ENCODE peak calls at places on chromosome 6, in seven cellular contexts. W, R, Q, N, K, D and I are unnamed samples.

GRCh38 chr6:63872233-63872632 is 236.6 kb downstream of the PHF3 start:
- DNase-seq in Q (no peak), D (no peak), R (no peak), W (no peak), N (no peak), K (no peak), I (no peak)

GRCh38 chr6:139881728-139882211 is 507.3 kb upstream of the CITED2 start:
- DNase-seq in Q (peak; percentile 13), R (no peak), D (no peak), K (no peak), W (peak; percentile 52), N (no peak), I (no peak)

GRCh38 chr6:146770965-146771735 is 172.4 kb downstream of the ADGB start:
- DNase-seq in N (peak; percentile 22), K (peak; percentile 71), R (peak; percentile 51), W (no peak), D (peak; percentile 66), Q (no peak), I (no peak)

GRCh38 chr6:108526739-108527174 is 34.0 kb upstream of the FOXO3 start:
- DNase-seq in K (no peak), W (peak; percentile 65), R (peak; percentile 55), Q (peak; percentile 28), D (no peak), N (no peak), I (peak; percentile 27)

GRCh38 chr6:12051861-12052368 is 39.8 kb downstream of the HIVEP1 start:
- DNase-seq in K (no peak), N (peak; percentile 26), D (no peak), W (no peak), R (peak; percentile 34), Q (no peak), I (peak; percentile 49)

GRCh38 chr6:65776332-65776731 is 69.3 kb upstream of the EYS start:
- DNase-seq in W (no peak), Q (no peak), R (no peak), D (no peak), K (no peak), N (no peak), I (no peak)

GRCh38 chr6:149336529-149336928 is 19.0 kb downstream of the TAB2 start:
- DNase-seq in R (no peak), N (no peak), K (no peak), Q (no peak), D (no peak), W (no peak), I (no peak)

GRCh38 chr6:12566618-12567123 is 149.9 kb upstream of the PHACTR1 start:
- DNase-seq in Q (no peak), K (no peak), R (no peak), W (no peak), D (no peak), N (no peak), I (no peak)

GRCh38 chr6:89022747-89023289 is 57.7 kb upstream of the PNRC1 start:
- DNase-seq in Q (no peak), R (peak; percentile 70), N (no peak), K (no peak), D (no peak), W (peak; percentile 65), I (peak; percentile 62)

GRCh38 chr6:46323312-46323965 is 152.7 kb upstream of the ENPP5 start:
- DNase-seq in N (no peak), R (peak; percentile 96), Q (no peak), W (peak; percentile 86), D (no peak), K (no peak), I (peak; percentile 90)

GRCh38 chr6:100466410-100467143 is 1.9 kb upstream of the SIM1 start:
- DNase-seq in R (no peak), W (peak; percentile 86), D (no peak), N (no peak), Q (no peak), K (no peak), I (no peak)

GRCh38 chr6:33195304-33196022 is 3.2 kb upstream of the COL11A2 start:
- DNase-seq in R (no peak), D (no peak), W (peak; percentile 30), K (peak; percentile 42), N (no peak), Q (no peak), I (no peak)

GRCh38 chr6:57021086-57021720 is 25.3 kb upstream of the KIAA1586 start:
- DNase-seq in K (no peak), W (peak; percentile 62), D (no peak), Q (peak; percentile 36), R (peak; percentile 59), N (no peak), I (peak; percentile 40)

GRCh38 chr6:24064106-24064505 is 61.9 kb upstream of the NRSN1 start:
- DNase-seq in N (no peak), R (no peak), K (no peak), D (no peak), W (no peak), Q (no peak), I (no peak)

GRCh38 chr6:157961829-157962228 is 19.8 kb upstream of the SYNJ2 start:
- DNase-seq in N (no peak), K (no peak), R (no peak), W (no peak), D (no peak), Q (no peak), I (no peak)

GRCh38 chr6:80250391-80250997 is 144.0 kb downstream of the BCKDHB start:
- DNase-seq in N (no peak), K (no peak), W (peak; percentile 8), D (no peak), R (peak; percentile 6), Q (no peak), I (no peak)

GRCh38 chr6:14272111-14273085 is 154.8 kb downstream of the CD83 start:
- DNase-seq in D (no peak), R (no peak), N (no peak), K (no peak), Q (no peak), W (no peak), I (no peak)

GRCh38 chr6:131561925-131562707 is 10.9 kb upstream of the ARG1 start:
- DNase-seq in D (no peak), W (no peak), K (no peak), N (no peak), Q (no peak), R (no peak), I (no peak)

GRCh38 chr6:118965354-118965753 is 30.4 kb upstream of the MCM9 start:
- DNase-seq in R (no peak), Q (no peak), D (no peak), K (no peak), W (no peak), N (no peak), I (no peak)

GRCh38 chr6:12147557-12148316 is 135.6 kb downstream of the HIVEP1 start:
- DNase-seq in R (peak; percentile 8), Q (no peak), K (no peak), N (no peak), W (peak; percentile 41), D (no peak), I (no peak)

DNA sequence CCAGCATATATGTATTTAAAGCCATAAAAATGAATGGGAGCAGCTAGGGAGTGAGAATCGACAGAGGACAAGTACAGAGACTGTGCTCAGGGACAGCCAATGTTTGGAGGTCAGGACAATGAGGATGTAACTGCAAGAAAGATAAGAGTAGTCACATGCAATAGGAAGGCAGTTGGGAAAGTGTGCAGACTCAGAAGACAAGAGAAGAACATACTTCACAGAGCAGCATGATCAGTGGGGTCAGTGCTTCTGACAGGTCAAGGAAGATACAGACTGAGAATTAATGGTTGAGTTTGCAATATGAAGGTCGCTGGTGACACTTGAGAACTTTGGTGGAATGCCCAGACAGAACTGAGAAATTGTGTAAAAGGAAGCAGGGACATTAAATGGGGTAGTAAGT is 25.1 kb downstream of the PLAGL1 start:
- DNase-seq in N (no peak), W (no peak), Q (no peak), D (no peak), K (no peak), R (no peak), I (no peak)
- H3K4me3 ChIP-seq in N (no peak overlapping the region), W (no peak overlapping the region), Q (no peak overlapping the region), D (no peak overlapping the region), K (no peak overlapping the region), R (no peak overlapping the region), I (no peak overlapping the region)

GRCh38 chr6:41049955-41050354 is 3.0 kb upstream of the APOBEC2 start:
- DNase-seq in K (no peak), W (no peak), R (no peak), N (no peak), Q (no peak), D (no peak), I (no peak)

GRCh38 chr6:41049548-41049947 is 3.5 kb upstream of the APOBEC2 start:
- DNase-seq in W (no peak), K (no peak), Q (no peak), R (no peak), D (no peak), N (no peak), I (no peak)

GRCh38 chr6:41045664-41046063 is 3.4 kb downstream of the TSPO2 start:
- DNase-seq in R (no peak), D (no peak), Q (no peak), W (no peak), N (no peak), K (no peak), I (no peak)

GRCh38 chr6:41046084-41046483 is 3.8 kb downstream of the TSPO2 start:
- DNase-seq in D (no peak), W (no peak), Q (no peak), R (no peak), N (no peak), K (no peak), I (no peak)

GRCh38 chr6:41047745-41048742 is 5.0 kb upstream of the APOBEC2 start:
- DNase-seq in N (no peak), W (no peak), R (no peak), Q (no peak), K (no peak), D (no peak), I (no peak)
- TF ChIP-seq CTCF in N (no peak), W (no peak), R (no peak), Q (no peak), K (no peak), D (no peak), I (no peak)

GRCh38 chr6:5146396-5146795 is 61.3 kb downstream of the PPP1R3G start:
- DNase-seq in K (no peak), N (no peak), W (no peak), Q (no peak), R (no peak), D (no peak), I (no peak)
- H3K4me3 ChIP-seq in K (no peak overlapping the region), N (no peak overlapping the region), W (no peak overlapping the region), Q (no peak overlapping the region), R (no peak overlapping the region), D (no peak overlapping the region), I (no peak overlapping the region)

DNA sequence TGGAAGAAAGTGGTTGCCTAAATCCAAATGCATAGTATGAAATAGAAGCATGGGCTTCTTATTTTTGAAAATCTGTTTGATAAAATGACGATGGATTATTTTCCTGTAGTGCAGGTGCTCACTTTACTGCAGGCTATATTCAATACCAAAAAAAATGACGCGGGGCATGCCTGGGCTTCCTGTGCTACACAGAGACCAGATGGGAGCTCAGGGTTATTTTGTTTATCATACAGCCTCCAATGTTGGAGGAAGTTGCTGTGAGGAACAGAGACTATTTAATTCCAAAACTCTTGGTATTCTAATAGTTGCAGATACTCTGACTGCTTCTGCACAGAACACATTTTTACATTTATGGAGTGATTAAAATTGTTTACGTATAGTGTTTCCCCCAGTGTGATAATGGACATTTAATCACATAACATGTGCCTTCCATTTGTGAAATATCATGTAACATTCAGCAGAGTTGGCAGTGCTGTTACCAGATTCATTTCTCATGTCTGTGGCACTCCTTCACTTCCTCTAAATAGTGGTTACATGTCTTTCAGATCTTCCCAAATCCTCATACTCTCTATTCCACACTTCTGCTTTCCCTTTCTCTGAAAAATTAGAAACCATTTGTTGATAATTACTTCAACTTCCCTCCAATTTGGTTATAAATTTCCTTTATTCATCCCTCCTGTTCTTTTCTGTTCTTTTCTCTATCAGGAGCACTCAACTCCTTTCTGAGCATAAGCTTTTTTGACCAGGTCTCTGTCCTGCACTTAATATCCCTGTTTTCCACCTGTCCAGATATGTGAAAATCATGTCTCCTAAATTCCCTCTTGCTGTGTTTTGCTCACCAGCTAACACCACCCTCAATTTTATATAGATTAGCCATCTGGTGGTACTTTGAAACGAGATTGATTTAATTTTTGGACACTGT is 121.6 kb downstream of the ADGRB3 start:
- DNase-seq in R (no peak), W (no peak), D (no peak), Q (no peak), K (no peak), N (no peak), I (no peak)
- TF ChIP-seq CTCF in R (no peak), W (no peak), D (no peak), Q (no peak), K (no peak), N (no peak), I (no peak)